ENCODE peak calls at places on chromosomes 2 and 18, in six cellular contexts. J is tibial artery, T is endodermal cell, V is GM23338, X is heart right ventricle, P is body of pancreas. U is an unnamed sample.
A peak's percentile ranks its signal among the peaks of the same experiment; 100 is the strongest.

GRCh38 chr2:850429-850828 is 100.2 kb upstream of the SNTG2 start:
- DNase-seq in J (no peak), T (no peak), V (no peak), X (no peak), P (no peak), U (no peak)

GRCh38 chr2:66574701-66575624 is 140.0 kb downstream of the MEIS1 start:
- DNase-seq in J (peak; percentile 73), T (peak; percentile 89), V (peak; percentile 96), X (peak; percentile 77), P (peak; percentile 82), U (peak; percentile 84)

GRCh38 chr2:240170883-240171282 is 30.4 kb upstream of the OTOS start:
- DNase-seq in J (peak; percentile 10), T (peak; percentile 10), V (no peak), X (no peak), P (no peak), U (no peak)

GRCh38 chr2:127219716-127220090 is 396 bp downstream of the CYP27C1 start:
- DNase-seq in J (no peak), T (peak; percentile 85), V (peak; percentile 71), X (no peak), P (no peak), U (no peak)

GRCh38 chr2:28601612-28602011 is 105.8 kb downstream of the PLB1 start:
- DNase-seq in J (no peak), T (no peak), V (no peak), X (no peak), P (peak; percentile 52), U (no peak)

GRCh38 chr2:145799595-145800108 is 1279.7 kb upstream of the ZEB2 start:
- DNase-seq in J (no peak), T (peak; percentile 55), V (no peak), X (no peak), P (no peak), U (no peak)

GRCh38 chr2:202693503-202693902 is 58.7 kb downstream of the FAM117B start:
- DNase-seq in J (no peak), T (no peak), V (no peak), X (no peak), P (no peak), U (no peak)

GRCh38 chr2:24231461-24231881 is 56.6 kb downstream of the FAM228A start:
- DNase-seq in J (no peak), T (no peak), V (no peak), X (no peak), P (no peak), U (no peak)

GRCh38 chr18:12406376-12407111 is 1.2 kb upstream of the PRELID3A start:
- DNase-seq in J (no peak), T (no peak), V (no peak), X (no peak), P (no peak), U (no peak)

GRCh38 chr2:227370791-227371312 is 8.3 kb downstream of the TM4SF20 start:
- DNase-seq in J (no peak), T (no peak), V (no peak), X (peak; percentile 16), P (peak; percentile 74), U (no peak)

GRCh38 chr18:53004798-53005197 is 664.8 kb downstream of the DCC start:
- DNase-seq in J (no peak), T (peak; percentile 42), V (peak; percentile 46), X (no peak), P (no peak), U (no peak)

GRCh38 chr18:63149200-63149587 is 170.4 kb downstream of the BCL2 start:
- DNase-seq in J (no peak), T (no peak), V (peak; percentile 17), X (no peak), P (no peak), U (no peak)

GRCh38 chr2:110807520-110807919 is 75.1 kb downstream of the ACOXL start:
- DNase-seq in J (no peak), T (no peak), V (no peak), X (no peak), P (no peak), U (no peak)

GRCh38 chr2:238082858-238083257 is 17.3 kb upstream of the ESPNL start:
- DNase-seq in J (no peak), T (no peak), V (no peak), X (no peak), P (no peak), U (no peak)

GRCh38 chr18:38940863-38941531 is 1375.4 kb upstream of the CELF4 start:
- DNase-seq in J (no peak), T (no peak), V (peak; percentile 54), X (no peak), P (peak; percentile 38), U (no peak)

GRCh38 chr2:196463706-196464105 is 175.8 kb upstream of the CCDC150 start:
- DNase-seq in J (no peak), T (no peak), V (no peak), X (no peak), P (no peak), U (no peak)

GRCh38 chr2:33267745-33268144 is 208.7 kb upstream of the RASGRP3 start:
- DNase-seq in J (no peak), T (no peak), V (no peak), X (no peak), P (no peak), U (no peak)

GRCh38 chr2:18491577-18491976 is 68.9 kb downstream of the RDH14 start:
- DNase-seq in J (no peak), T (no peak), V (no peak), X (no peak), P (no peak), U (no peak)

GRCh38 chr18:14916181-14916580 is 168.2 kb downstream of the ANKRD30B start:
- DNase-seq in J (no peak), T (no peak), V (no peak), X (no peak), P (no peak), U (no peak)

GRCh38 chr18:44842588-44843412 is 162.1 kb downstream of the SETBP1 start:
- DNase-seq in J (no peak), T (no peak), V (no peak), X (no peak), P (no peak), U (no peak)

GRCh38 chr2:234446404-234447076 is 50.3 kb downstream of the ARL4C start:
- DNase-seq in J (peak; percentile 80), T (no peak), V (no peak), X (peak; percentile 68), P (peak; percentile 80), U (no peak)

GRCh38 chr18:24802439-24802838 is 342.0 kb downstream of the HRH4 start:
- DNase-seq in J (no peak), T (no peak), V (no peak), X (no peak), P (no peak), U (no peak)

GRCh38 chr2:134988994-134989605 is 58.1 kb downstream of the MAP3K19 start:
- DNase-seq in J (no peak), T (no peak), V (peak; percentile 63), X (no peak), P (no peak), U (peak; percentile 26)

GRCh38 chr2:164621761-164622105 is 451 bp upstream of the GRB14 start:
- DNase-seq in J (no peak), T (peak; percentile 78), V (peak; percentile 60), X (no peak), P (no peak), U (peak; percentile 33)
- H3K4me3 ChIP-seq in J (peak overlapping the region; percentile 67), T (peak overlapping the region; percentile 79), V (peak overlapping the region; percentile 62), X (peak overlapping the region; percentile 69), P (peak overlapping the region; percentile 28), U (peak overlapping the region; percentile 32)

GRCh38 chr18:77321823-77322805 is 72.5 kb downstream of the GALR1 start:
- DNase-seq in J (no peak), T (no peak), V (no peak), X (no peak), P (peak; percentile 44), U (no peak)
- H3K4me1 ChIP-seq in J (no peaks in the 10 kb centered on the region), T (no peaks in the 10 kb centered on the region), V (peaks cover 18% of the 10 kb centered on the region), X (no peaks in the 10 kb centered on the region), P (peaks cover 12% of the 10 kb centered on the region), U (no peaks in the 10 kb centered on the region)

GRCh38 chr2:236579746-236580315 is 10.2 kb downstream of the ACKR3 start:
- DNase-seq in J (peak; percentile 76), T (no peak), V (no peak), X (no peak), P (peak; percentile 55), U (no peak)

GRCh38 chr2:236582968-236583367 is 13.3 kb downstream of the ACKR3 start:
- DNase-seq in J (no peak), T (no peak), V (no peak), X (no peak), P (no peak), U (no peak)

GRCh38 chr2:236581546-236581945 is 11.9 kb downstream of the ACKR3 start:
- DNase-seq in J (no peak), T (no peak), V (no peak), X (no peak), P (peak; percentile 56), U (no peak)

GRCh38 chr2:236578980-236579745 is 9.5 kb downstream of the ACKR3 start:
- DNase-seq in J (no peak), T (no peak), V (peak; percentile 33), X (no peak), P (peak; percentile 85), U (no peak)

GRCh38 chr2:236580746-236581355 is 11.2 kb downstream of the ACKR3 start:
- DNase-seq in J (no peak), T (no peak), V (no peak), X (no peak), P (no peak), U (no peak)
- H3K36me3 ChIP-seq in J (peaks cover 35% of the 10 kb centered on the region), T (peaks cover 67% of the 10 kb centered on the region), V (no peaks in the 10 kb centered on the region), X (no peaks in the 10 kb centered on the region), P (peaks cover 13% of the 10 kb centered on the region), U (no peaks in the 10 kb centered on the region)

GRCh38 chr18:260547-260946 is 7.3 kb downstream of the THOC1 start:
- DNase-seq in J (no peak), T (no peak), V (no peak), X (no peak), P (no peak), U (no peak)
- H3K4me3 ChIP-seq in J (no peak overlapping the region), T (no peak overlapping the region), V (no peak overlapping the region), X (no peak overlapping the region), P (no peak overlapping the region), U (no peak overlapping the region)

GRCh38 chr2:158504088-158504487 is 47.3 kb downstream of the PKP4 start:
- DNase-seq in J (no peak), T (no peak), V (no peak), X (no peak), P (no peak), U (no peak)

GRCh38 chr2:158501301-158501700 is 44.5 kb downstream of the PKP4 start:
- DNase-seq in J (no peak), T (no peak), V (no peak), X (peak; percentile 61), P (peak; percentile 32), U (no peak)

GRCh38 chr2:158499383-158499782 is 42.6 kb downstream of the PKP4 start:
- DNase-seq in J (no peak), T (no peak), V (no peak), X (no peak), P (no peak), U (no peak)

GRCh38 chr2:158505448-158505934 is 48.7 kb downstream of the PKP4 start:
- DNase-seq in J (no peak), T (peak; percentile 61), V (no peak), X (no peak), P (no peak), U (no peak)

DNA sequence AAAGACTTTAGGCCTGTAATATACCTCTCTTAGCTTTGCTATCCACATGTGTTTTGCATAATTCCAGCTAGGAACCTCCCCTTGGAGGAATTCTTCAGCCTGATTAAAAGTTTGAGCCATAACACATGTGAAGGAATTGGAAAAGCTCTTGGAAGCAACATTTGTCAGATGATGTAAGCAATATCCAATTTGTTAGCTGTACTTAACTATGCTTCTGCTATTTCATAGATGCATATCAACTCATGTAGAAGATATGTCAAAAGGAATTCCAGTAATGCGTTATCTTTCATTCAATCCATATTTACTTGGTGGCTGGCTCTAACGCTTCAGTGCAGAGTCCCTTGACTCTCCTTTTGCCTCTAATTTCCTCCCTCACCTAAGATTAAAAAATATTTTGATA is 46.2 kb downstream of the PKP4 start:
- DNase-seq in J (no peak), T (no peak), V (no peak), X (no peak), P (no peak), U (no peak)
- H3K4me1 ChIP-seq in J (peaks cover 28% of the 10 kb centered on the region), T (peaks cover 2% of the 10 kb centered on the region), V (peaks cover 18% of the 10 kb centered on the region), X (peaks cover 13% of the 10 kb centered on the region), P (peaks cover 47% of the 10 kb centered on the region), U (no peaks in the 10 kb centered on the region)

U was measured in HAP-1.